ENCODE peak calls at places on chromosomes 7 and 10, in four cellular contexts. M, S, P and C are unnamed samples.

GRCh38 chr7:135716677-135717238 is 11.2 kb downstream of the SLC13A4 start:
- DNase-seq in M (no peak), S (peak), P (no peak), C (no peak)

GRCh38 chr10:102517553-102517952 is 13.8 kb downstream of the SUFU start:
- DNase-seq in M (no peak), S (no peak), P (no peak), C (no peak)

GRCh38 chr7:29189743-29190201 is 4.8 kb upstream of the CHN2 start:
- DNase-seq in M (peak), S (peak), P (peak), C (no peak)

GRCh38 chr7:128446306-128446705 is 9.4 kb upstream of the HILPDA start:
- DNase-seq in M (no peak), S (no peak), P (no peak), C (no peak)

GRCh38 chr10:28393956-28394568 is 91.2 kb upstream of the MPP7 start:
- DNase-seq in M (peak), S (peak), P (peak), C (no peak)

GRCh38 chr7:130890176-130891020 is 156.4 kb upstream of the KLF14 start:
- DNase-seq in M (no peak), S (no peak), P (no peak), C (no peak)

GRCh38 chr10:93695720-93696119 is 6.7 kb downstream of the FRA10AC1 start:
- DNase-seq in M (no peak), S (no peak), P (no peak), C (no peak)

GRCh38 chr7:39016609-39017008 is 38.9 kb downstream of the POU6F2 start:
- DNase-seq in M (peak), S (no peak), P (no peak), C (no peak)

GRCh38 chr10:126561499-126562208 is 108.8 kb downstream of the C10orf90 start:
- DNase-seq in M (no peak), S (no peak), P (no peak), C (no peak)

GRCh38 chr10:85995791-85996190 is 370.8 kb downstream of the GRID1 start:
- DNase-seq in M (peak), S (peak), P (peak), C (peak)

GRCh38 chr10:130003787-130004613 is 39.9 kb upstream of the EBF3 start:
- DNase-seq in M (no peak), S (no peak), P (no peak), C (no peak)

GRCh38 chr7:27953361-27953760 is 213.4 kb downstream of the TAX1BP1 start:
- DNase-seq in M (no peak), S (no peak), P (no peak), C (no peak)

GRCh38 chr7:27955011-27955410 is 215.0 kb downstream of the TAX1BP1 start:
- DNase-seq in M (no peak), S (no peak), P (no peak), C (no peak)

GRCh38 chr7:27953777-27954176 is 213.8 kb downstream of the TAX1BP1 start:
- DNase-seq in M (no peak), S (no peak), P (no peak), C (no peak)

GRCh38 chr7:27950123-27950522 is 210.2 kb downstream of the TAX1BP1 start:
- DNase-seq in M (no peak), S (no peak), P (no peak), C (no peak)

GRCh38 chr7:27952393-27953290 is 212.7 kb downstream of the TAX1BP1 start:
- DNase-seq in M (no peak), S (no peak), P (no peak), C (no peak)
- TF ChIP-seq POLR2AphosphoS2 in M (no peak), S (no peak), P (no peak), C (no peak)

GRCh38 chr10:110353244-110354119 is 48.8 kb upstream of the SMNDC1 start:
- DNase-seq in M (no peak), S (peak), P (peak), C (no peak)
- TF ChIP-seq POLR2AphosphoS2 in M (no peak), S (no peak), P (no peak), C (no peak)

GRCh38 chr10:35696392-35696791 is 54.3 kb upstream of the FZD8 start:
- DNase-seq in M (no peak), S (no peak), P (no peak), C (no peak)
- TF ChIP-seq POLR2AphosphoS2 in M (no peak), S (no peak), P (no peak), C (no peak)

DNA sequence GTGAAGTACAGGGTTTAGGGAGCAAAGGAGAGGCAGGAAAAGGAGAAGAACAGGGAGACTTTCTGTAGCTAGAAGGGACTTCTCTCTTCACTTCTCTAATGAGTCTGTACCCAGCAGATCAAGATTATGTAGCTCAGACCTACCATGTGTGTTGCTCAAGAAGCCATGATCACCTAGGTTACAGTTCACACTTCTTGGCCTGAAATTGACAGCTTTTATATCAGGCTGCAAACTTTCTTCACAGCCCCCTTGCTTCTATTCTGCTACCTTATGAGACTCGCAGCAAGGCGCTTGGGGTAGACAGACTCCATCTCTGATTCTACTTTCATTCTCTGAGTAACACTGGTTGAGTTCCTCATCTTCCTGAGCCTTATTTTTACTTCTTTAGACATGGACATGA is 19.6 kb upstream of the GIMAP2 start:
- DNase-seq in M (no peak), S (no peak), P (no peak), C (no peak)
- TF ChIP-seq POLR2AphosphoS2 in M (no peak), S (no peak), P (no peak), C (no peak)

DNA sequence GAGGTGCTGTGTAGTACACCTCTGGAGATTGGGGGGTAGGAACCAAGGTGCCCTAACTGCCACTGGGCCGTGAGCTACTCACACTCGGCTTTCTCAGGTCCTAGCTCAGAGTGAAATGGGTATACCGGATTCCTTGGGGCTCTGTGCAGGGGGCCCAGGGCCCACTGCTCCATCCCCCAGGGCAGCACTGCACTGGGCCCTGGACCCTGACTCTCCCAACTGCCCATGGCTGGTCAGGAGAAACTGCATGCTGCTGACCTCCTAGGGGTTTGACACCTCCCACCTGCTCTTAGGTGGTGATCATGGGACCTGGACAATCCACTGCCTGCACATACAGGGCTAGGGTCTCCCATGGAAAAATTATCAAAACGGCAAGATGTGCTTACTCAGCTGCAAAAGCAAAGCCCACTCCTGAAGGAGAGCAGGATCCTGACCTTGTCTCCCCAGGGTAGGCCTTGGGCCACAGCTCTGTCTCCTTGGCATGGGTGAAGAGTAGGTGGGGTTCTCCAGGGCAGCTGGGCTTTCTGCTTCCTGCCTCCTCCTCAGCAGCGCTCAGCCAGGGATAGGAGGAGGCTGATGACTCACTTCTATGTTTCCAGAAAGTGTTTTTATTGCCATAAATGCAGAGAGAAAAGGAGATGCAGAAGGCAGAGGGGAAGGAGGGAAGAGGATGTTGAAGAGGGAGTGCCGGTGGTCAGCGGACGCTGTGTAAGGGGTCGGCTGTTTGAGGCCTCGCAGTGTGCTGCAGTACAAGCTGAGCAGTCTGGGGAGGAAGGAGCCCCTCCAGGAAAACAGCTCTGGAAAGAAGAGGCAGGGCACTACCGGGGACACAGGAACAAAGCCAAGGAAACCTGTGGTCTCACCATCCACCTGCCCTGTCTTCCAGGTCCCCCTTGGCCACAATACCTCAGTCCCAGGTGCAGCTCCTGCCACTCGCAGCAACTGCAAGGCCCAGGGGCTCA is 107.8 kb downstream of the ARHGAP22 start:
- DNase-seq in M (no peak), S (no peak), P (no peak), C (no peak)
- TF ChIP-seq POLR2AphosphoS2 in M (no peak), S (no peak), P (no peak), C (no peak)